ENCODE peak calls at places on chromosome 14, in eight cellular contexts. U is ACHN; H is GM04504; O is activated CD4-positive, alpha-beta T cell treated with anti-CD3 and anti-CD28 coated beads, Interleukin-2, amount 50 U/mL, for 1 hour; F is skeletal muscle cell; T is omental fat pad; E is GM18507; A is mammary epithelial cell. Z is an unnamed sample.

GRCh38 chr14:64763089-64763782 is 59.0 kb downstream of the PLEKHG3 start:
- DNase-seq in T (no peak), A (no peak), U (no peak), H (no peak), O (no peak), E (no peak), F (no peak), Z (no peak)

GRCh38 chr14:103549361-103550311 is 12.8 kb downstream of the BAG5 start:
- DNase-seq in E (no peak), U (no peak), T (no peak), H (no peak), F (no peak), A (no peak), O (no peak), Z (no peak)

GRCh38 chr14:63833728-63834127 is 19.1 kb upstream of the SYNE2 start:
- DNase-seq in A (no peak), E (no peak), T (no peak), U (no peak), O (no peak), F (no peak), H (no peak), Z (no peak)

GRCh38 chr14:102362084-102362483 is 606 bp downstream of the CINP start:
- DNase-seq in A (peak), F (no peak), T (no peak), E (no peak), U (peak), H (peak), O (peak), Z (peak)

GRCh38 chr14:91369628-91370445 is 47.8 kb downstream of the CCDC88C start:
- DNase-seq in F (no peak), T (no peak), U (no peak), A (peak), H (no peak), O (no peak), E (no peak), Z (peak)

GRCh38 chr14:100640481-100641273 is 53.5 kb upstream of the BEGAIN start:
- DNase-seq in H (no peak), A (no peak), F (peak), O (peak), E (peak), U (no peak), T (no peak), Z (no peak)

GRCh38 chr14:20428010-20428365 is 8.0 kb downstream of the KLHL33 start:
- DNase-seq in H (no peak), F (no peak), A (no peak), O (no peak), E (no peak), U (no peak), T (no peak), Z (no peak)

GRCh38 chr14:34331728-34332623 is 130.1 kb downstream of the SPTSSA start:
- DNase-seq in H (no peak), A (peak), E (no peak), T (peak), F (no peak), O (peak), U (peak), Z (peak)

GRCh38 chr14:67749341-67750110 is 47.8 kb downstream of the RDH12 start:
- DNase-seq in E (no peak), F (no peak), A (no peak), T (no peak), U (no peak), H (no peak), O (no peak), Z (no peak)

GRCh38 chr14:31420013-31420318 is 384 bp downstream of the HEATR5A start:
- DNase-seq in F (no peak), T (no peak), H (no peak), A (peak), O (no peak), E (no peak), U (peak), Z (peak)

GRCh38 chr14:68800361-68800760 is 7.5 kb upstream of the ZFP36L1 start:
- DNase-seq in U (no peak), A (no peak), O (no peak), T (no peak), E (no peak), H (no peak), F (no peak), Z (no peak)

GRCh38 chr14:97298775-97299174 is 501.6 kb downstream of the VRK1 start:
- DNase-seq in U (no peak), E (no peak), A (no peak), T (no peak), O (no peak), H (no peak), F (no peak), Z (no peak)

GRCh38 chr14:66224492-66225178 is 261.5 kb upstream of the CCDC196 start:
- DNase-seq in T (no peak), F (no peak), O (no peak), H (no peak), E (no peak), A (no peak), U (no peak), Z (no peak)

GRCh38 chr14:79627058-79627457 is 584.2 kb downstream of the DIO2 start:
- DNase-seq in E (no peak), F (no peak), U (no peak), H (no peak), T (no peak), O (no peak), A (no peak), Z (no peak)

GRCh38 chr14:105847400-105847799 is 321.0 kb downstream of the TMEM121 start:
- DNase-seq in U (no peak), E (no peak), F (no peak), H (no peak), A (no peak), O (no peak), T (no peak), Z (no peak)

GRCh38 chr14:98960617-98961013 is 311.4 kb downstream of the BCL11B start:
- DNase-seq in O (no peak), U (no peak), A (no peak), H (no peak), E (no peak), F (no peak), T (no peak), Z (no peak)

GRCh38 chr14:81401420-81402122 is 1.4 kb upstream of the STON2 start:
- DNase-seq in A (peak), U (peak), H (peak), E (no peak), F (peak), T (no peak), O (no peak), Z (no peak)

GRCh38 chr14:22556021-22556989 is 32.7 kb downstream of the DAD1 start:
- DNase-seq in F (no peak), T (no peak), H (no peak), U (peak), O (peak), A (peak), E (peak), Z (peak)

GRCh38 chr14:93953739-93954515 is 22.4 kb downstream of the ASB2 start:
- DNase-seq in T (no peak), F (no peak), A (no peak), E (no peak), H (no peak), U (no peak), O (no peak), Z (no peak)

GRCh38 chr14:50083467-50084337 is 32.7 kb downstream of the VCPKMT start:
- DNase-seq in O (peak), T (no peak), H (no peak), E (no peak), A (peak), U (no peak), F (no peak), Z (no peak)

GRCh38 chr14:51682411-51682810 is 30.7 kb downstream of the FRMD6 start:
- DNase-seq in U (no peak), H (no peak), T (no peak), E (no peak), A (no peak), O (no peak), F (no peak), Z (no peak)

GRCh38 chr14:68089146-68089715 is 269.7 kb downstream of the RAD51B start:
- DNase-seq in U (peak), F (peak), T (no peak), O (no peak), E (no peak), A (no peak), H (no peak), Z (peak)

GRCh38 chr14:68899033-68899603 is 80.0 kb downstream of the ACTN1 start:
- DNase-seq in H (no peak), A (no peak), U (no peak), E (no peak), T (no peak), O (no peak), F (no peak), Z (no peak)

GRCh38 chr14:80135305-80136088 is 75.8 kb downstream of the DIO2 start:
- DNase-seq in A (no peak), E (no peak), H (no peak), T (no peak), U (no peak), O (no peak), F (no peak), Z (no peak)

GRCh38 chr14:34078117-34078743 is 127.4 kb upstream of the EGLN3 start:
- DNase-seq in T (no peak), F (no peak), A (no peak), H (no peak), E (no peak), U (no peak), O (no peak), Z (no peak)

GRCh38 chr14:64965356-64966000 is 6.7 kb downstream of the RAB15 start:
- DNase-seq in A (no peak), H (no peak), U (no peak), F (no peak), T (no peak), E (no peak), O (no peak), Z (peak)

GRCh38 chr14:58776516-58776915 is 138.8 kb downstream of the DACT1 start:
- DNase-seq in O (no peak), E (no peak), T (no peak), H (no peak), A (no peak), U (no peak), F (no peak), Z (no peak)

GRCh38 chr14:95265106-95266094 is 54.3 kb downstream of the CLMN start:
- DNase-seq in T (no peak), F (peak), H (peak), U (peak), O (no peak), A (peak), E (peak), Z (peak)

GRCh38 chr14:21589317-21589716 is 9.4 kb upstream of the OR10G3 start:
- DNase-seq in E (no peak), T (no peak), U (no peak), A (peak), H (no peak), O (no peak), F (no peak), Z (no peak)

GRCh38 chr14:52007211-52007610 is 17.9 kb downstream of the RTRAF start:
- DNase-seq in A (no peak), U (no peak), O (no peak), H (no peak), E (no peak), T (no peak), F (no peak), Z (no peak)

GRCh38 chr14:88639221-88639620 is 76.4 kb downstream of the ZC3H14 start:
- DNase-seq in U (no peak), H (no peak), A (no peak), T (no peak), E (no peak), O (no peak), F (no peak), Z (no peak)

GRCh38 chr14:23186913-23187654 is 3.6 kb upstream of the SLC7A8 start:
- DNase-seq in O (peak), H (peak), T (no peak), U (peak), E (peak), F (peak), A (peak), Z (peak)

GRCh38 chr14:105498430-105499255 is 7.6 kb downstream of the TEDC1 start:
- DNase-seq in E (no peak), F (no peak), A (no peak), T (peak), O (no peak), U (no peak), H (no peak), Z (no peak)

GRCh38 chr14:61530896-61531295 is 164.4 kb upstream of the HIF1A start:
- DNase-seq in O (no peak), U (no peak), A (no peak), H (no peak), T (no peak), F (no peak), E (no peak), Z (no peak)

GRCh38 chr14:30842431-30842830 is 31.9 kb upstream of the COCH start:
- DNase-seq in O (no peak), T (no peak), H (no peak), F (no peak), A (no peak), U (no peak), E (no peak), Z (no peak)

GRCh38 chr14:104373055-104373854 is 206.3 kb upstream of the C14orf180 start:
- DNase-seq in O (no peak), E (no peak), U (no peak), F (no peak), T (no peak), A (no peak), H (no peak), Z (no peak)

GRCh38 chr14:32350020-32350419 is 20.9 kb downstream of the AKAP6 start:
- DNase-seq in A (no peak), T (no peak), U (no peak), O (no peak), H (no peak), F (no peak), E (no peak), Z (no peak)

Z was measured in dermis blood vessel endothelial cell.